ENCODE peak calls at places on chromosomes 2 and 18, in nine cellular contexts. W, D, X, H, R, L, P, S and V are unnamed samples.

GRCh38 chr2:102138331-102138730 is 4.2 kb upstream of the IL1R1 start:
- DNase-seq in W (no peak), D (no peak), X (no peak), H (no peak), R (no peak), L (peak), P (no peak), S (no peak), V (no peak)

GRCh38 chr18:79404567-79404910 is 8.8 kb downstream of the NFATC1 start:
- DNase-seq in W (no peak), D (no peak), X (peak), H (no peak), R (no peak), L (no peak), P (no peak), S (peak), V (no peak)

GRCh38 chr2:44388877-44389276 is 27.1 kb downstream of the CAMKMT start:
- DNase-seq in W (no peak), D (no peak), X (peak), H (no peak), R (no peak), L (no peak), P (no peak), S (no peak), V (no peak)

GRCh38 chr2:119062652-119063051 is 95.9 kb downstream of the C1QL2 start:
- DNase-seq in W (no peak), D (no peak), X (no peak), H (no peak), R (no peak), L (no peak), P (no peak), S (no peak), V (no peak)

GRCh38 chr2:76314621-76315020 is 603.9 kb upstream of the GCFC2 start:
- DNase-seq in W (no peak), D (no peak), X (no peak), H (no peak), R (no peak), L (no peak), P (no peak), S (no peak), V (no peak)

GRCh38 chr2:43154685-43155084 is 71.7 kb downstream of the ZFP36L2 start:
- DNase-seq in W (no peak), D (no peak), X (no peak), H (no peak), R (no peak), L (peak), P (no peak), S (no peak), V (no peak)

GRCh38 chr18:64645753-64646152 is 496.9 kb upstream of the LINC00305 start:
- DNase-seq in W (no peak), D (no peak), X (no peak), H (no peak), R (no peak), L (no peak), P (no peak), S (no peak), V (no peak)

GRCh38 chr2:4938246-4938645 is 753.9 kb upstream of the SOX11 start:
- DNase-seq in W (no peak), D (no peak), X (no peak), H (no peak), R (no peak), L (no peak), P (no peak), S (no peak), V (no peak)

GRCh38 chr2:70939847-70940580 is 4.3 kb downstream of the ATP6V1B1 start:
- DNase-seq in W (no peak), D (no peak), X (no peak), H (no peak), R (no peak), L (no peak), P (no peak), S (peak), V (no peak)

GRCh38 chr2:27738349-27739057 is 33.0 kb upstream of the MRPL33 start:
- DNase-seq in W (no peak), D (no peak), X (no peak), H (no peak), R (no peak), L (peak), P (no peak), S (no peak), V (no peak)

GRCh38 chr2:75547345-75548035 is 13.2 kb downstream of the EVA1A start:
- DNase-seq in W (no peak), D (no peak), X (no peak), H (no peak), R (no peak), L (peak), P (no peak), S (no peak), V (no peak)

GRCh38 chr2:27736890-27737204 is 34.7 kb upstream of the MRPL33 start:
- DNase-seq in W (no peak), D (no peak), X (no peak), H (no peak), R (no peak), L (no peak), P (no peak), S (no peak), V (no peak)

GRCh38 chr2:190210471-190210870 is 109.2 kb downstream of the HIBCH start:
- DNase-seq in W (no peak), D (no peak), X (no peak), H (no peak), R (no peak), L (no peak), P (no peak), S (no peak), V (no peak)

GRCh38 chr2:42944744-42945415 is 152.5 kb upstream of the HAAO start:
- DNase-seq in W (no peak), D (peak), X (peak), H (no peak), R (no peak), L (no peak), P (no peak), S (no peak), V (no peak)

DNA sequence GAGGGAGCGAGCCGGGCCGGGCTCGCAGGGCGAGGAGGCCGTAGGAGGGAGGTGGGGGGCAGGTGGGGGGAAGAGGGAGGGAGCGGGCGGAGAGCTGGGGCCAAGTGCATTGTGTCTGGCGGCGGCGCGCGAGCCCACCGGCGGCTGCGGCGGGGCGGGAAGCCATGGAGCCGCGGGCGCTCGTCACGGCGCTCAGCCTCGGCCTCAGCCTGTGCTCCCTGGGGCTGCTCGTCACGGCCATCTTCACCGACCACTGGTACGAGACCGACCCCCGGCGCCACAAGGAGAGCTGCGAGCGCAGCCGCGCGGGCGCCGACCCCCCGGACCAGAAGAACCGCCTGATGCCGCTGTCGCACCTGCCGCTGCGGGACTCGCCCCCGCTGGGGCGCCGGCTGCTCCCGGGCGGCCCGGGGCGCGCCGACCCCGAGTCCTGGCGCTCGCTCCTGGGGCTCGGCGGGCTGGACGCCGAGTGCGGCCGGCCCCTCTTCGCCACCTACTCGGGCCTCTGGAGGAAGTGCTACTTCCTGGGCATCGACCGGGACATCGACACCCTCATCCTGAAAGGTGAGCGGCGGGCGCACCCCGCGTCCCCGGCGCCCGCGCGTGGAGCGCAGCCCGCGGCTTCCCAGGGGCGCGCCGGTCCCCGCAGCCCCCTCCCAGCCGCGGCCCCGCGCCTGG is at the start of gene TMEM178A:
- DNase-seq in W (peak), D (peak), X (peak), H (no peak), R (no peak), L (no peak), P (no peak), S (no peak), V (peak)
- TF ChIP-seq CTCF in W (no peak), D (no peak), X (no peak), H (no peak), R (no peak), L (no peak), P (no peak), S (no peak), V (no peak)

DNA sequence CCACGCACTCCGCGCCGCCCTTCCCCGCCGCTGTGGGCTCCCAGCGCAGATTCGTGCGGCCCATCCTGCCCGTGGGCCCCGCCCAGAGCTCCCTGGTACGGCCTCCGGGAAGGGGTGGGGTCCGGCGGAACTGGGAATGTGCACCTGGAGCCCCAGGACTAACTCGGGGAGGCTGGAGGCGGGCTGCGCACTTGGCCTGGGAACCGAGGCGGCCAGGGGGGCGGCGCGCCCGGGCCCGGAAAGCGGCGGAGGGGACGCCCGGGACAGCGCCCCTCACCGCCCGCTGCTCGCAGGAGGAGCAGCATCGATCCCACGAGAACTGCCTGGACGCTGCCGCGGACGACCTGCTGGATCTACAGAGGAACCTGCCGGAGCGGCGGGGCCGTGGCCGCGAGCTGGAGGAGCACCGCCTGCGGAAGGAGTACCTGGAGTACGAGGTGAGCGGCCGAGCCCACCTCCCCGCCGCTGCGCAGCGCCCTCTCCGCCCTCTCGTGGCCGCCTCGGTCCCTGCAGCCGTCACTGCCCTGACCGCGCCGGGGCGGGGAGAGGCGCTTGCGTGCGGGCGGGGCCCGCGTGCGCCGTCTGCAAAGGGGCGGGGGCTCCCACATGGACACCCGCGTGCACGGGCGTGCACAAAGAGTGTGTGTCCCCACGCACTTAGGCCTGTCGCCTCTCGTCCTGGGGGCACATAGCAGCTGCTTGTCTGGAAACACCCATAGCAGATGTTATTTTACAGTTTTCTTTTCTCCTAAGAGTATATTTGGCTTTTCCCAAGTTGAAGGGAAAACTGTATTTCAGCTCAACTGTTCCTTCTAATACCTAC is 25.2 kb downstream of the PSD4 start:
- DNase-seq in W (peak), D (peak), X (peak), H (peak), R (peak), L (peak), P (peak), S (peak), V (peak)
- TF ChIP-seq CTCF in W (peak), D (peak), X (peak), H (peak), R (peak), L (peak), P (no peak), S (peak), V (peak)

DNA sequence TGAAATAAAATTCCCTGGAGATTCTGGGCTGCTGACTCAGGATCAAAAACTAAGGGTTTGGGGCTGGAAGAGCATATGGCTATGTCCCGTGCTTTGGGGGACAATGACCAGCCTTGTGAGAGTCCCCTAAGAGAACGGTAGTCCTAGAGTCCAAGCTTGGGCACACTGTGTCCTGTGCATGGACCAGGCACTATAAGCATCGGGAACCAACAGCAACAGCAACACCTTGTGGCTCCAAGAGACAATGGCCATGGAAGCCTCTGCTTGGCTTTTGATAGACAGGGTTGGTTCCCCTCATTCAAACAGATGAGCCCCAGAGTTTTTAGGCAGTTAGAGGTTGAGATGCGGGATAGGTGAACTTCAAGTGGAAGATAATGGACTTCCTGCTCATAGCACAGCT is 294.4 kb upstream of the CHAC2 start:
- DNase-seq in W (no peak), D (no peak), X (no peak), H (no peak), R (peak), L (no peak), P (no peak), S (no peak), V (no peak)
- TF ChIP-seq CTCF in W (no peak), D (no peak), X (no peak), H (no peak), R (peak), L (peak), P (peak), S (no peak), V (no peak)

GRCh38 chr2:175676813-175677212 is 325.3 kb downstream of the LNPK start:
- DNase-seq in W (no peak), D (no peak), X (no peak), H (no peak), R (no peak), L (no peak), P (no peak), S (no peak), V (no peak)
- TF ChIP-seq CTCF in W (no peak), D (no peak), X (no peak), H (no peak), R (no peak), L (no peak), P (no peak), S (no peak), V (no peak)

GRCh38 chr2:220687231-220687843 is 884.8 kb downstream of the EPHA4 start:
- DNase-seq in W (peak), D (peak), X (no peak), H (peak), R (peak), L (no peak), P (peak), S (peak), V (peak)
- TF ChIP-seq CTCF in W (peak), D (peak), X (peak), H (peak), R (peak), L (peak), P (peak), S (peak), V (peak)

DNA sequence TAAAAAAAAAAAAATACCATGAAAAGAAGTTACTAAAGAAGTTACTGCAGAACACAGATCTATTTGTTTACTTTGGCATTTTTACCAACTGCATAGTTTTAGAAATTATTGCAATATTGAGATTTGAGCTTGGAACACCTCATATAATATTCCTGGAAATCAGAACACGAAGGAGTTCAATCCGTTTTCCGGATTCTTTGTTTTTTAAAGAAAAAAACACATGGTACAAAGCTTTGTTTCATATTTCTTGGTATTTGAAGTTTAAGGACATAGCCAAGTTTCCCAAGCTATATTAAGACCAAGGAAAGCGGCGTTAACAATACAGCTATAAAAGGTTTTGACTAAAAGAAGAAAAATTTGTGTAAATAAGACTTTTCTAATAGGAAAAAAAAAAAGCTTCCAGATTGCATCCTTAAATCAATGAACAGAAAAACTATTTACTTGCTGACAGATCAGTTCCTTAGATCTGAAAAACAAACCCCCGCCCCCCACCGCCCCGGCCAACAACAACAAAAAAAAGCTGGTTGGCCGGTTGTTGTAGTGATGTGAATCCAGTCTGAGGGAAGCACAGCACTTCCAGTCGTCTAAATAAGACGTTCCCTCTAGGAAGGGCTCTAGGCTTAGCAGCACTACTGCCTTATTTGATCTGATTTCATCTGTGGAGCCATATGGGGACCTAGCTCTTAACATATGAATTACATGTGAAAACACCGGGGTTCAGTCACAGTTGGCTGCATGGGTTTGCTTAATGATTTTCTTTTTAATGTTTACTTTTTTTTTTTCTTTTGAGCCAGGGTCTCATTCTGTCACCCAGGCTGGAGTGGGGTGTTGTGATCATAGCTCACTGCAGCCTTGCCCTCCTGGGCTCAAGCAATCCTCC is 2.5 kb upstream of the RHOB start:
- DNase-seq in W (no peak), D (no peak), X (no peak), H (peak), R (peak), L (no peak), P (no peak), S (peak), V (no peak)
- TF ChIP-seq CTCF in W (no peak), D (no peak), X (no peak), H (no peak), R (no peak), L (no peak), P (no peak), S (no peak), V (no peak)

DNA sequence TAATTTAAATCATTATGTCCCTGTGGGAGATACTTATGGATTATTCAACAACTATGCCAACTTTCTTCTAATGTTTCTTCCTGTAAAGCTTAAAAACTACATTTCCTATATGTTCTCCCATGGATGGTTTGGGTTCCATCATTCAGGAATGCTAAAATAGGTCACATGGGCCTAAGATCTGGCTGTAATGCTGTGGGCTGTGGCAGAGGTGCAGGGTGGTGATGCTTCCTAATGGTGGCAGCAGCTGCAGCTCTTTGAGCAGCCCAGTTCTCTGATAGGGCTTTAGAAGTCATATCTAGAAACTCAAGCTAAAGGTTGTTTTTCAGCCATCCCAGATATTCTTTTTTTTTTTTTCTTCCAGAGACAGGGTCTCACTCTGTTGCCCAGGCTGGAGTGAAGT is 266.1 kb downstream of the ZNF385B start:
- DNase-seq in W (no peak), D (no peak), X (no peak), H (no peak), R (no peak), L (no peak), P (no peak), S (no peak), V (no peak)
- TF ChIP-seq CTCF in W (no peak), D (no peak), X (no peak), H (no peak), R (no peak), L (no peak), P (no peak), S (no peak), V (no peak)